ENCODE peak calls at places on chromosomes 2 and 18, in nine cellular contexts. W is colonic mucosa, B is fibroblast of the aortic adventitia, N is type B pancreatic cell, S is WTC11, V is PC-9, Y is HCT116, E is A549, P is lower lobe of right lung. I is an unnamed sample.

GRCh38 chr2:105262662-105263091 is 21.1 kb downstream of the GPR45 start:
- DNase-seq in E (no peak), B (no peak), V (no peak), S (no peak), W (no peak), P (no peak), Y (no peak), N (no peak), I (no peak)

GRCh38 chr2:202221873-202222272 is 16.5 kb downstream of the SUMO1 start:
- DNase-seq in S (no peak), Y (no peak), B (peak), N (no peak), W (no peak), E (no peak), V (no peak), P (no peak), I (no peak)

GRCh38 chr2:64644240-64645013 is 9.3 kb downstream of the SERTAD2 start:
- DNase-seq in V (peak), W (peak), S (peak), Y (peak), P (peak), N (no peak), B (peak), E (peak), I (peak)

GRCh38 chr2:26616032-26616863 is 24.9 kb downstream of the CIB4 start:
- DNase-seq in Y (no peak), N (peak), E (no peak), P (peak), S (no peak), V (no peak), W (no peak), B (no peak), I (no peak)

GRCh38 chr18:14174706-14175085 is 42.5 kb upstream of the ZNF519 start:
- DNase-seq in Y (no peak), B (no peak), V (no peak), N (peak), E (no peak), S (no peak), W (no peak), P (peak), I (no peak)

GRCh38 chr2:23782126-23782525 is 144.8 kb downstream of the ATAD2B start:
- DNase-seq in B (no peak), S (no peak), W (no peak), V (no peak), P (no peak), E (no peak), N (no peak), Y (no peak), I (no peak)

GRCh38 chr2:84458436-84459027 is 548 bp downstream of the SUCLG1 start:
- DNase-seq in N (no peak), S (no peak), E (no peak), V (no peak), W (peak), Y (no peak), B (no peak), P (no peak), I (no peak)

GRCh38 chr2:28750316-28751101 is 1.1 kb upstream of the PPP1CB start:
- DNase-seq in E (no peak), Y (no peak), N (no peak), P (no peak), S (no peak), B (peak), V (no peak), W (peak), I (no peak)

GRCh38 chr2:74537140-74537539 is 7.4 kb downstream of the HTRA2 start:
- DNase-seq in S (no peak), P (no peak), N (no peak), B (peak), W (no peak), V (no peak), Y (no peak), E (no peak), I (no peak)

GRCh38 chr2:128290356-128290755 is 28.3 kb downstream of the HS6ST1 start:
- DNase-seq in N (no peak), E (no peak), Y (no peak), V (peak), S (no peak), P (no peak), B (no peak), W (no peak), I (no peak)

GRCh38 chr2:150293771-150294170 is 193.7 kb downstream of the RND3 start:
- DNase-seq in E (no peak), Y (no peak), B (no peak), S (no peak), N (no peak), P (no peak), W (no peak), V (no peak), I (no peak)

GRCh38 chr2:166338831-166339339 is 36.9 kb downstream of the SCN9A start:
- DNase-seq in V (no peak), Y (no peak), W (no peak), S (no peak), B (no peak), P (no peak), N (no peak), E (no peak), I (no peak)

GRCh38 chr2:39608690-39609457 is 56.8 kb upstream of the TMEM178A start:
- DNase-seq in Y (no peak), W (no peak), S (no peak), V (no peak), B (no peak), E (no peak), P (no peak), N (no peak), I (no peak)

GRCh38 chr2:10524341-10524740 is 76.2 kb upstream of the ODC1 start:
- DNase-seq in W (no peak), P (no peak), N (no peak), E (no peak), V (no peak), B (no peak), S (no peak), Y (no peak), I (no peak)

GRCh38 chr2:71332413-71332866 is 858 bp downstream of the ZNF638 start:
- DNase-seq in Y (no peak), W (no peak), E (no peak), S (no peak), V (no peak), P (no peak), B (peak), N (no peak), I (no peak)

GRCh38 chr18:14106906-14107305 is 25.3 kb downstream of the ZNF519 start:
- DNase-seq in V (no peak), E (no peak), Y (no peak), N (no peak), S (no peak), W (no peak), B (no peak), P (no peak), I (no peak)

GRCh38 chr18:1954583-1955312 is 616.6 kb downstream of the METTL4 start:
- DNase-seq in Y (no peak), V (no peak), W (no peak), B (no peak), P (no peak), N (peak), E (no peak), S (no peak), I (no peak)

GRCh38 chr2:23988371-23988770 is 21.5 kb upstream of the MFSD2B start:
- DNase-seq in S (no peak), B (peak), E (peak), N (no peak), W (no peak), P (no peak), V (no peak), Y (no peak), I (no peak)

GRCh38 chr2:234710587-234710986 is 213.7 kb upstream of the ARL4C start:
- DNase-seq in E (no peak), N (no peak), Y (no peak), B (no peak), P (no peak), V (no peak), S (no peak), W (no peak), I (no peak)

GRCh38 chr2:165804719-165805118 is 10.7 kb upstream of the GALNT3 start:
- DNase-seq in E (no peak), P (no peak), B (no peak), V (peak), W (no peak), N (no peak), S (no peak), Y (no peak), I (no peak)

GRCh38 chr2:187013058-187013457 is 164.1 kb upstream of the ZSWIM2 start:
- DNase-seq in Y (no peak), N (no peak), P (no peak), V (no peak), S (no peak), W (no peak), E (no peak), B (no peak), I (no peak)

GRCh38 chr18:23675896-23676295 is 13.2 kb upstream of the ANKRD29 start:
- DNase-seq in Y (no peak), S (no peak), E (no peak), N (no peak), V (no peak), B (no peak), P (no peak), W (no peak), I (no peak)

GRCh38 chr2:17857016-17857415 is 21.5 kb upstream of the KCNS3 start:
- DNase-seq in W (no peak), P (no peak), N (no peak), V (peak), Y (no peak), S (no peak), B (no peak), E (no peak), I (no peak)

GRCh38 chr2:139946690-139947089 is 1166.5 kb upstream of the NXPH2 start:
- DNase-seq in E (no peak), N (no peak), W (no peak), V (no peak), B (no peak), Y (peak), P (no peak), S (peak), I (no peak)
- TF ChIP-seq CTCF in E (no peak), N (no peak), W (no peak), V (peak), B (no peak), Y (peak), P (no peak), S (no peak), I (no peak)

GRCh38 chr2:65800998-65801397 is 368.6 kb upstream of the SPRED2 start:
- DNase-seq in S (peak), N (no peak), Y (peak), P (no peak), W (peak), B (peak), V (no peak), E (no peak), I (no peak)
- TF ChIP-seq CTCF in S (peak), N (peak), Y (peak), P (peak), W (peak), B (peak), V (peak), E (peak), I (no peak)

GRCh38 chr2:36530983-36531354 is 67.0 kb downstream of the FEZ2 start:
- DNase-seq in N (no peak), Y (no peak), V (no peak), E (no peak), B (peak), P (no peak), W (no peak), S (no peak), I (no peak)
- TF ChIP-seq CTCF in N (peak), Y (peak), V (no peak), E (no peak), B (peak), P (no peak), W (no peak), S (no peak), I (peak)

GRCh38 chr2:118554616-118555015 is 292.8 kb downstream of the EN1 start:
- DNase-seq in Y (no peak), N (no peak), P (no peak), E (no peak), V (no peak), S (no peak), B (peak), W (no peak), I (no peak)
- TF ChIP-seq CTCF in Y (peak), N (peak), P (no peak), E (no peak), V (peak), S (no peak), B (peak), W (no peak), I (no peak)

GRCh38 chr2:95729556-95729955 is 137.8 kb downstream of the TRIM43 start:
- DNase-seq in N (no peak), E (no peak), S (no peak), V (no peak), B (no peak), P (no peak), W (no peak), Y (no peak), I (no peak)

GRCh38 chr2:95730813-95731212 is 139.0 kb downstream of the TRIM43 start:
- DNase-seq in W (no peak), Y (no peak), P (no peak), E (no peak), B (no peak), V (no peak), N (no peak), S (no peak), I (no peak)

DNA sequence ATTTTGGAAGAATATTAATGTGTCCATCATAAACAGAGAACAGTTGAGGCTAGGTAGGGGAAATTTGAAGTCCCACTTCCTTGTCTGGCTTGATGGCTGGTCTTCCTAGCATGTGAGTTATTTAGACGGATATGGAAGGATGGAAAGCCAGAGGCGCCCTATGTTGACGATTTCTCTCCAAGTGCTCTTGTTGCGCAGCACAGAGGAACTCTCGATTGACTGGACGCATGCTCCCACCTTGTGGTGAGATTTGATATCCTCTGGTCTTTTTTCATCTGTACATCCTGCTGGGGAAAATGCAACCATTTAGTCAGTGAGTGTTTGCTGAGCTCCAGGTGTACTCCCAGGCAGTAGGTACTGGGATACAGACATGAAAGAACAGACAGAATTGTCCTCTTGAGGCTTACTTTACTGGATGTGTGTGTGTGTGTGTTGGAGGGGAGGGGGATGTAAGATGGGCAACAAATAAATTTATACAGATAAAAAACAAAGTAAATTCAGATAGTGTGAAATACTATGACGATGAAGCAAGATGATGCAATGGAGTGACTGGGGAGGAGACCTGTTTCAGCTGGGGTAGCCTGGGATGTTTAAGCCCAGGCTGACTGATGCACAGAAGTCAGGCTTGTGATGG is 137.2 kb downstream of the TRIM43 start:
- DNase-seq in E (peak), W (peak), B (peak), V (peak), N (no peak), Y (peak), P (peak), S (peak), I (peak)
- TF ChIP-seq CTCF in E (peak), W (peak), B (peak), V (peak), N (peak), Y (peak), P (peak), S (peak), I (peak)

DNA sequence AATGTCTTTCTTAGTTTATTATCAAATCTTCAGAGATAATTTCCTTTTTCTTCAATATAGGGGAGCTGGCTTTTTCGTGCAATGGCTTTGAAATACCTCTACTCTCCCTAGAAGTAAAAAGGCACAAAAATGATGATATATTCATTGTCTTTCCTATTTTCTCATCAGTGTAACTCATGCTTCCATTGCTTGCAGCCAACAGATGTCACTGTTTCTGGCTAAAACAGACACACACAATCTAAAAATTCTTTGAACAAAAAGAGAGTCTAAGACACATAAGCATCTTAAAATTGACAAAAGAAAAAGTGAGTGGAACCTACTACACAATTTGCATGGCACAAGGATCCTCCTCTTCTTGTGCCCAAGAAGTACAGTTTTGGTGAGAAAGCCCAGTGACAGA is 448.7 kb upstream of the VRK2 start:
- DNase-seq in S (no peak), Y (no peak), E (no peak), P (no peak), N (no peak), W (no peak), B (no peak), V (no peak), I (no peak)
- TF ChIP-seq CTCF in S (no peak), Y (no peak), E (no peak), P (no peak), N (no peak), W (no peak), B (no peak), V (no peak), I (no peak)

DNA sequence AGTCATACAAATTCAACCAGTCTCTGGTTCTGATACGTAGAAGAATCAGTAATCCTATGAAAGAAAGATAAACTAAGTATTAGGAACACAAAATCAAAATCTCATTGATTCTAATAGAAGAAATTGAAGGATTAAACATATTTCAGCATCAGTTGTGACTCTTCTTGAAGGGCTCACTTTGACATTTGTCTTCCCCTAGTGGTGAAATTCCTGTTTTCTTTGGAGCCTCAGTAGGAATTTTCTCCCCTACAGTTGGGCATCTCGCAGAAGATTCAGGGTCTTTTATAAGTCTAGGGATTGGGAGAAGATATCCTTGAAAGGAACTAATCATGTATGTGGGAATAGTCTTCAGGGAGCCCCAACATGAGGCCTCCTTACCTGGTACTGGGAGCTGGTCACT is 2.8 kb upstream of the CRYGB start:
- DNase-seq in N (no peak), W (no peak), E (no peak), Y (no peak), S (no peak), B (no peak), V (no peak), P (no peak), I (no peak)
- TF ChIP-seq CTCF in N (peak), W (no peak), E (no peak), Y (peak), S (no peak), B (no peak), V (no peak), P (no peak), I (peak)

GRCh38 chr18:73840319-73841065 is 307.1 kb downstream of the FBXO15 start:
- DNase-seq in E (no peak), S (no peak), N (no peak), B (no peak), W (no peak), V (no peak), P (no peak), Y (no peak), I (no peak)

GRCh38 chr18:73839441-73839840 is 308.2 kb downstream of the FBXO15 start:
- DNase-seq in Y (no peak), E (no peak), P (no peak), N (no peak), S (no peak), V (no peak), B (no peak), W (no peak), I (no peak)

GRCh38 chr18:73842795-73843394 is 304.7 kb downstream of the FBXO15 start:
- DNase-seq in B (peak), E (peak), Y (peak), N (no peak), S (peak), V (no peak), P (no peak), W (peak), I (peak)

DNA sequence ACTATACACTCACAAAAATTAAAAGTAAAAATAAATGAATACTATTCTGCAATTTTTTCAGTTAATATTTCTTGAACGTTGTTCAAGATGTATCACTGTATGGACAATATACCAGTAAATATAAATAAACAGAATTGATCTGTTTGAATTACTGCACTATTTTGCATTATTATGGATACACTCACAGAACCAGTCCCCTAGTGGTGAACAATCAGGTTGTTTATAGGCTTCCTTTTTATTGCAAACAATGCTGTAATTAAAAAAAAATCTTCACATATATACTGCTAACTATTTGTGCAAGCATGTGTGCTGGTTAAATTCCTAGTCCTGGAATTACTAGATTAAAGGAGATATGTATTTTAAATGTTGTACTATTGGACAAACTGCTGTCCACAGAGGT is 306.0 kb downstream of the FBXO15 start:
- DNase-seq in E (no peak), S (no peak), N (no peak), B (no peak), P (no peak), V (no peak), Y (no peak), W (no peak), I (no peak)
- TF ChIP-seq CTCF in E (peak), S (no peak), N (peak), B (peak), P (no peak), V (peak), Y (no peak), W (no peak), I (peak)

I was measured in endothelial cell.